ENCODE peak calls at places on chromosomes 2 and 18, in four cellular contexts. Q, P, B and A are unnamed samples.

GRCh38 chr2:174004900-174005605 is 39.9 kb upstream of the SP3 start:
- DNase-seq in P (no peak), Q (peak), B (no peak), A (no peak)

GRCh38 chr18:55546873-55547704 is 40.9 kb downstream of the TCF4 start:
- DNase-seq in B (no peak), P (no peak), Q (peak), A (no peak)

GRCh38 chr2:111665011-111665410 is 219.0 kb downstream of the ANAPC1 start:
- DNase-seq in Q (no peak), P (no peak), B (no peak), A (no peak)

GRCh38 chr18:6205706-6206105 is 209.0 kb downstream of the L3MBTL4 start:
- DNase-seq in P (no peak), B (no peak), Q (peak), A (no peak)

GRCh38 chr18:67510831-67511230 is 5.7 kb downstream of the DSEL start:
- DNase-seq in P (no peak), B (no peak), Q (peak), A (no peak)

GRCh38 chr2:219509780-219510511 is 4.3 kb upstream of the ASIC4 start:
- DNase-seq in P (peak), Q (peak), B (peak), A (no peak)

GRCh38 chr2:98896416-98896815 is 39.6 kb downstream of the CRACDL start:
- DNase-seq in P (no peak), Q (no peak), B (no peak), A (no peak)

GRCh38 chr2:20450201-20451108 is 3.6 kb downstream of the RHOB start:
- DNase-seq in B (peak), Q (peak), P (no peak), A (no peak)

GRCh38 chr2:237995036-237995435 is 28.2 kb downstream of the UBE2F start:
- DNase-seq in B (no peak), P (no peak), Q (no peak), A (no peak)

GRCh38 chr18:49884465-49884864 is 71.1 kb upstream of the ACAA2 start:
- DNase-seq in B (no peak), P (no peak), Q (no peak), A (no peak)

GRCh38 chr2:234880551-234881211 is 71.1 kb upstream of the SH3BP4 start:
- DNase-seq in Q (peak), P (no peak), B (peak), A (no peak)

GRCh38 chr2:1718339-1719220 is 25.7 kb downstream of the PXDN start:
- DNase-seq in Q (no peak), B (no peak), P (no peak), A (no peak)

GRCh38 chr18:39190508-39190907 is 1624.9 kb upstream of the CELF4 start:
- DNase-seq in B (no peak), P (no peak), Q (no peak), A (no peak)

GRCh38 chr2:190121971-190122370 is 59.4 kb upstream of the MSTN start:
- DNase-seq in P (no peak), B (peak), Q (peak), A (peak)

GRCh38 chr2:146964494-146964893 is 880.3 kb upstream of the ACVR2A start:
- DNase-seq in P (no peak), B (no peak), Q (no peak), A (no peak)

GRCh38 chr2:64423303-64423702 is 30.7 kb upstream of the LGALSL start:
- DNase-seq in B (no peak), Q (no peak), P (no peak), A (no peak)

GRCh38 chr2:6877402-6878305 is at the start of gene RSAD2:
- DNase-seq in P (no peak), Q (peak), B (no peak), A (peak)

GRCh38 chr2:25310965-25311865 is 30.5 kb downstream of the DNMT3A start:
- DNase-seq in P (peak), B (no peak), Q (no peak), A (no peak)

DNA sequence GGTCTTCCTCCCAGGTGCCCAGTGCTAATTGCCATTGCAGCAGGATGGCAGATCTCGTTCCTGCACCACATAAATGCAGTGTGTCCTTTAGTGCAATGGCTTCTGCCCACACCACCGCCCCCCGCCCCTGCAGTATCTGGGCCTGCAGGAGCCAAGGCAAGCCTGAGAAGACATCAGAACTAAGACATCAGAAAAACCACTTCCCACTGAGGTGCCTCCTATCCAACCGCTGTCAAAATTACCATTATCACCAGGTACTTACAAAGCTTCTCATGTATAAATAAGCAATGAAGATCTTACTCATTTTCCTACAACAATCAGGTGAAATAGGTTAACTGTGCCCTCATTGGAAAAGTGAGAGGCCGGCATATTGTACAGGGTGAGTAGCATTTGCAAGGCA is 228.8 kb downstream of the FBXO15 start:
- DNase-seq in P (no peak), Q (no peak), B (no peak), A (no peak)
- TF ChIP-seq ELK1 in P (no peak), Q (no peak), B (no peak), A (no peak)

DNA sequence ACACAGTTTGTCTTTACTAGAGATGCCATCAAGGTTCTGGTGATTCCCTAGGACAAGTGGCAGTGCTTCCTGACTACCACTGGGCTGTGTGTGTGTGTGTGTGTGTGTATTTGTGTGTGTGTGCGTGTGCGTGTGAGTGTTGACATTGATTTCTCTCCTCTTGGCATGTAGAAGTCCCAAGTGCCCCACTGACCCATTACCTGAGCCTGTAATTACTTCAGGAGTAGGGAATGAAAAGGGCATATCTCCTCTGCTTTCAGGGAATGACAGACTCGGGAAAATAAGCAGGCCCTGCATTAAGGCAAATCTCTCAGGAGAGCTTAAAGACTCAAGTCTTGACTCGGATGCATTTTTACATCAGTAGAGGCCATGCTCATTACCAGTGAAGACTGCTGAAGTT is 761.7 kb downstream of the DCC start:
- DNase-seq in P (no peak), Q (no peak), B (no peak), A (no peak)
- TF ChIP-seq ELK1 in P (no peak), Q (no peak), B (no peak), A (no peak)

DNA sequence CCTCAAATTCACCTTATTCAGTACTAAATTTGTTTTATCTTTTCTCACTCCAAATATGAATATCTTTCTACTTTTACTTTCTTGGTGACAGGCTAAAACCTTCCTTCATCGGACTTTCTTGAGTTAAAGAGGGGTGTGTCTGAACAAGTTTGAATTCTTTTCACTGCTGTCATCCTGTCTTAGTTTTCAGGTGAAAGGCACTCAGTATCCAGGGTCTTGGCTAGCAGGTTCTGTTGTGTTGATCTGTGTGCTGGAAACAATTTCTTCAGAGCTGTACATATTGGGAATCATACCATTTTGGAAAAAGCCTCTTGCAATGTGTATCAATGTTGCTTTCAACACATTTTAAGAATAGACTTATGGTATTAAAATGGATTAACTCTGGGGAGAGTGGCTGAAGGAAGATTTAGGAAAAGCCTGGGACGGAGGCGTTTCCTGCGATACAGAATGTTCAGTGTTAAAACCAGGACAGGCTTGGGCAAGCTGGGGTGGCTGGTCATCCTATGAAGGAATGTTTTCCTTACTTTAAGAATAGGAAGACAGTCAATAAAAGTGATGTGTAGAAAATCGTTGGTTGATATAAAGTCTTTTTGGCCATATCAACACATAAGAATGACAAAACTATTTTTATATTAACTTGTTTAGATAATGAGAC is 350.7 kb upstream of the SPRED2 start:
- DNase-seq in Q (no peak), B (no peak), P (no peak), A (no peak)
- TF ChIP-seq ELK1 in Q (no peak), B (no peak), P (no peak), A (no peak)

DNA sequence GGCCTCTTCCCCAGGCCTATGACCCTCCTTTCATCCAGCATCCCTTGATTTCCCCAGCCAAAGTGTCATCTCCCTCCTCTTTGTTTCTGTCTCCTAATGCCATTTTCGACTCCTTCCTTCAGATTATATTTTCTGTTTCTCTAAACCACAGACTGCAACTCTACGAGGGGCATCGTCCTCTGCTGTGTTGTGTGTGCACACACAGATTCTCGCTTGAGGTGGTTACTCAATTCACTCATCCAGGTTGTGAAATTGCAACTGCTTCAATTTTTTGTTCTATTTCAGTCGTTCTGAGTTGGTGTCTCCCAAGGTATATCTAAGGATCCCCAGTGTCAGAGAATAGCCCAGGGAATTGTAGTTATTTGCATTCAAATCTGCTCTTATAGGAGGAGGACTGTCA is 113.5 kb upstream of the NDUFV2 start:
- DNase-seq in B (no peak), P (no peak), Q (no peak), A (no peak)
- TF ChIP-seq ELK1 in B (no peak), P (no peak), Q (no peak), A (no peak)